ENCODE peak calls at places on chromosomes 2 and 18, in seven cellular contexts. R is endodermal cell, G is thoracic aorta, U is fibroblast of lung, X is fibroblast of pulmonary artery, D is A549, J is dorsolateral prefrontal cortex. W is an unnamed sample.

GRCh38 chr18:26621161-26622026 is 73.0 kb upstream of the KCTD1 start:
- DNase-seq in D (peak), J (no peak), U (no peak), G (no peak), R (peak), X (peak), W (no peak)

GRCh38 chr2:9844581-9844980 is 1.3 kb downstream of the TAF1B start:
- DNase-seq in G (no peak), U (peak), J (no peak), X (peak), D (no peak), R (no peak), W (no peak)

GRCh38 chr18:39311111-39311712 is 1745.6 kb upstream of the CELF4 start:
- DNase-seq in J (no peak), U (no peak), X (no peak), R (no peak), D (no peak), G (no peak), W (no peak)

GRCh38 chr18:11983592-11983991 is 2.3 kb downstream of the IMPA2 start:
- DNase-seq in R (peak), G (no peak), J (no peak), X (no peak), U (no peak), D (no peak), W (no peak)

GRCh38 chr2:63790913-63791312 is 50.8 kb upstream of the UGP2 start:
- DNase-seq in U (peak), R (no peak), G (no peak), X (peak), J (no peak), D (peak), W (peak)

GRCh38 chr2:120907822-120908221 is 172.2 kb downstream of the GLI2 start:
- DNase-seq in G (no peak), D (no peak), J (no peak), R (no peak), X (no peak), U (no peak), W (no peak)

GRCh38 chr2:203878060-203878459 is 10.5 kb downstream of the CTLA4 start:
- DNase-seq in U (no peak), X (no peak), G (no peak), J (no peak), R (no peak), D (no peak), W (no peak)

GRCh38 chr2:14903709-14904374 is 271.3 kb downstream of the LRATD1 start:
- DNase-seq in U (no peak), D (peak), R (peak), G (no peak), X (no peak), J (no peak), W (no peak)

GRCh38 chr18:13035249-13035914 is 44.2 kb downstream of the CEP192 start:
- DNase-seq in D (no peak), J (no peak), R (no peak), U (peak), X (peak), G (no peak), W (no peak)

GRCh38 chr2:238158807-238159539 is at the start of gene ERFE:
- DNase-seq in X (peak), R (peak), U (peak), D (peak), G (no peak), J (no peak), W (no peak)

GRCh38 chr2:68870215-68870614 is 982 bp downstream of the BMP10 start:
- DNase-seq in R (no peak), X (peak), J (no peak), D (no peak), G (no peak), U (no peak), W (no peak)

GRCh38 chr2:42567806-42568429 is 514 bp upstream of the MTA3 start:
- DNase-seq in G (no peak), J (peak), U (peak), X (peak), D (peak), R (peak), W (no peak)

GRCh38 chr18:77100751-77101355 is 31.7 kb downstream of the MBP start:
- DNase-seq in G (no peak), X (no peak), D (no peak), U (peak), R (no peak), J (no peak), W (no peak)

GRCh38 chr18:56678836-56679565 is 27.8 kb downstream of the WDR7 start:
- DNase-seq in U (peak), J (no peak), R (no peak), X (no peak), G (no peak), D (no peak), W (no peak)

GRCh38 chr2:73987109-73987947 is 2.6 kb downstream of the TET3 start:
- DNase-seq in X (peak), D (no peak), G (no peak), R (peak), J (no peak), U (peak), W (no peak)

GRCh38 chr2:127517465-127517864 is 8.8 kb downstream of the IWS1 start:
- DNase-seq in G (no peak), U (peak), R (no peak), J (no peak), X (no peak), D (no peak), W (no peak)

GRCh38 chr2:239283288-239283945 is 117.4 kb downstream of the HDAC4 start:
- DNase-seq in J (no peak), G (no peak), U (no peak), D (no peak), R (no peak), X (no peak), W (no peak)

GRCh38 chr2:128304715-128305554 is 13.7 kb downstream of the HS6ST1 start:
- DNase-seq in D (no peak), X (peak), J (no peak), U (peak), R (peak), G (no peak), W (peak)

GRCh38 chr2:233915133-233915532 is 2.0 kb upstream of the TRPM8 start:
- DNase-seq in D (peak), R (no peak), G (no peak), X (peak), U (no peak), J (no peak), W (no peak)
- TF ChIP-seq CTCF in D (peak), R (peak), G (no peak), X (peak), U (no peak), J (no peak), W (peak)

DNA sequence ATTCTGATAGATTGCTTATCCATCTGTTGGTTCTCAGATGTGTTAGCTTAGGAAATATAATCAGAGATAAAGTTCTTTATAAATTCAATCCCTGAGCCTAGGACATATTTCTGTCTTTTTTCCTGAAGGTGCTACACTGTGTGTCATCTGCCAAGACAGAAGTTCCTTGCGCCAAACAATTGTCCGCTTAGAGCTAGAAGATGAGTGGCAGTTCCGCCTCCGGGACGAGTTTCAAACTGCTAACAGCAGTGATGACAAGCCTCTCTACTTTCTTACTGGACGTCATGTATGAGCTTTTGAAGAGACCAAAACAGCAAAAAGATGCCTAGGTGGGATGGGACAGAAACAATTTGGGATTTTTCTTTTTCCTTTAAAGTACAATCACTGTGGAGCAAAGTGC is 78.0 kb downstream of the ESCO1 start:
- DNase-seq in J (no peak), X (no peak), R (no peak), U (no peak), D (no peak), G (no peak), W (no peak)
- TF ChIP-seq CTCF in J (no peak), X (no peak), R (no peak), U (no peak), D (no peak), G (no peak), W (no peak)

GRCh38 chr2:46230115-46230571 is 67.1 kb upstream of the EPAS1 start:
- DNase-seq in D (peak), U (peak), J (no peak), R (peak), G (no peak), X (no peak), W (peak)
- TF ChIP-seq CTCF in D (peak), U (no peak), J (no peak), R (peak), G (peak), X (no peak), W (peak)

DNA sequence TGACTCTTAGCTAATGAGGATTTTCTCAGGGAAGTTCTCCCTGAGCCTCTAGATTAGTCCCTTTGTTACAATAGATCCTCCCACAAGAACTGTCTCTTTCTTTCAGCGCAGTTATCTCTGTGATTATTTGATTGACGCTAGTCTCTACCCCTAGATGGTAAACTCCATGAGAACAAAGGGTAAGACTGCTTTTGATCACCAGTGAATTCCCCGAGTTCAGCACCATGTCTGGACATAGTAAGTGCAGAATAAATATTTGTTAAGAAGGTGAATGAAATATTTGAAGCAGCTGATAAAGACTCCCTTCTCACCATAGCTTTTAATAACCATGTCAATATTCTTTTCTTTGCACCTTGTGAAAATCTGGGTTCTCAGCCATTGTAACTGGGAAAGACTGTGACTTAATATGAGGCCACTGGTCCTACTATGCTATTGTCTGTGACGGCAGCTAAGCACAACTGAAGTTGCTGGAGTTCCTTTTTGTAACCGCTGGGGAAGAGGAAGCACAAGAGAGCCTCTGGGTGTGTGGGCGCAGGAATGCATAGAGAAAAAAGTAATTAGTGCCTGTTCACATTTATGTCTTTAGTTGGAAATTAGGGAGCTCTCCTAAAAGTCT is 214.7 kb downstream of the TGIF1 start:
- DNase-seq in J (no peak), R (peak), X (no peak), D (no peak), G (no peak), U (peak), W (no peak)
- TF ChIP-seq CTCF in J (no peak), R (peak), X (no peak), D (no peak), G (no peak), U (no peak), W (peak)

GRCh38 chr2:105787376-105788318 is 42.9 kb downstream of the NCK2 start:
- DNase-seq in R (no peak), X (peak), J (no peak), G (no peak), U (no peak), D (no peak), W (no peak)
- TF ChIP-seq CTCF in R (no peak), X (peak), J (no peak), G (no peak), U (no peak), D (no peak), W (peak)

GRCh38 chr18:3447895-3448844 is 1.8 kb upstream of the TGIF1 start:
- DNase-seq in J (peak), U (peak), D (peak), X (peak), G (peak), R (peak), W (peak)
- TF ChIP-seq CTCF in J (no peak), U (peak), D (peak), X (peak), G (no peak), R (no peak), W (peak)